ENCODE peak calls at places on chromosomes 4 and X, in six cellular contexts. One of them, this sample, is unnamed.

GRCh38 chr4:180164799-180165198 is 2078.4 kb upstream of the TENM3 start:
- DNase-seq in mammary epithelial cell: no peak
- DNase-seq in GM12865: no peak
- DNase-seq in astrocyte of the spinal cord: peak
- DNase-seq in IMR-90: peak
- DNase-seq in SK-N-MC: no peak
- DNase-seq in this sample: no peak

GRCh38 chrX:104641176-104641575 is 75.2 kb downstream of the IL1RAPL2 start:
- DNase-seq in mammary epithelial cell: no peak
- DNase-seq in GM12865: peak
- DNase-seq in astrocyte of the spinal cord: no peak
- DNase-seq in IMR-90: no peak
- DNase-seq in SK-N-MC: no peak
- DNase-seq in this sample: no peak

GRCh38 chr4:24853142-24853541 is 57.8 kb downstream of the SOD3 start:
- DNase-seq in mammary epithelial cell: no peak
- DNase-seq in GM12865: no peak
- DNase-seq in astrocyte of the spinal cord: peak
- DNase-seq in IMR-90: peak
- DNase-seq in SK-N-MC: no peak
- DNase-seq in this sample: no peak

GRCh38 chr4:147842573-147842972 is 110.7 kb downstream of the ARHGAP10 start:
- DNase-seq in mammary epithelial cell: peak
- DNase-seq in GM12865: no peak
- DNase-seq in astrocyte of the spinal cord: peak
- DNase-seq in IMR-90: peak
- DNase-seq in SK-N-MC: peak
- DNase-seq in this sample: no peak

GRCh38 chr4:61079976-61080375 is 120.2 kb upstream of the ADGRL3 start:
- DNase-seq in mammary epithelial cell: no peak
- DNase-seq in GM12865: no peak
- DNase-seq in astrocyte of the spinal cord: peak
- DNase-seq in IMR-90: no peak
- DNase-seq in SK-N-MC: no peak
- DNase-seq in this sample: no peak

GRCh38 chr4:69092190-69092589 is 4.1 kb upstream of the UGT2B7 start:
- DNase-seq in mammary epithelial cell: peak
- DNase-seq in GM12865: no peak
- DNase-seq in astrocyte of the spinal cord: peak
- DNase-seq in IMR-90: peak
- DNase-seq in SK-N-MC: no peak
- DNase-seq in this sample: no peak

GRCh38 chr4:19675172-19675811 is 576.4 kb upstream of the SLIT2 start:
- DNase-seq in mammary epithelial cell: no peak
- DNase-seq in GM12865: peak
- DNase-seq in astrocyte of the spinal cord: peak
- DNase-seq in IMR-90: peak
- DNase-seq in SK-N-MC: no peak
- DNase-seq in this sample: no peak

GRCh38 chrX:68650491-68650890 is 3.0 kb downstream of the STARD8 start:
- DNase-seq in mammary epithelial cell: peak
- DNase-seq in GM12865: no peak
- DNase-seq in astrocyte of the spinal cord: peak
- DNase-seq in IMR-90: peak
- DNase-seq in SK-N-MC: no peak
- DNase-seq in this sample: no peak

GRCh38 chr4:88286897-88287296 is 2.5 kb upstream of the PPM1K start:
- DNase-seq in mammary epithelial cell: no peak
- DNase-seq in GM12865: no peak
- DNase-seq in astrocyte of the spinal cord: no peak
- DNase-seq in IMR-90: no peak
- DNase-seq in SK-N-MC: no peak
- DNase-seq in this sample: no peak

GRCh38 chrX:86917959-86918358 is 599.6 kb upstream of the KLHL4 start:
- DNase-seq in mammary epithelial cell: no peak
- DNase-seq in GM12865: no peak
- DNase-seq in astrocyte of the spinal cord: no peak
- DNase-seq in IMR-90: no peak
- DNase-seq in SK-N-MC: no peak
- DNase-seq in this sample: no peak

GRCh38 chr4:161252520-161253141 is 911.2 kb downstream of the FSTL5 start:
- DNase-seq in mammary epithelial cell: peak
- DNase-seq in GM12865: peak
- DNase-seq in astrocyte of the spinal cord: peak
- DNase-seq in IMR-90: peak
- DNase-seq in SK-N-MC: no peak
- DNase-seq in this sample: no peak

GRCh38 chr4:119550857-119551532 is 77.6 kb downstream of the PDE5A start:
- DNase-seq in mammary epithelial cell: no peak
- DNase-seq in GM12865: no peak
- DNase-seq in astrocyte of the spinal cord: peak
- DNase-seq in IMR-90: peak
- DNase-seq in SK-N-MC: no peak
- DNase-seq in this sample: no peak

GRCh38 chr4:186069734-186070133 is 778 bp downstream of the TLR3 start:
- DNase-seq in mammary epithelial cell: no peak
- DNase-seq in GM12865: no peak
- DNase-seq in astrocyte of the spinal cord: no peak
- DNase-seq in IMR-90: no peak
- DNase-seq in SK-N-MC: no peak
- DNase-seq in this sample: no peak

GRCh38 chr4:88591787-88592599 is at the start of gene HERC3:
- DNase-seq in mammary epithelial cell: peak
- DNase-seq in GM12865: peak
- DNase-seq in astrocyte of the spinal cord: peak
- DNase-seq in IMR-90: peak
- DNase-seq in SK-N-MC: no peak
- DNase-seq in this sample: peak

GRCh38 chrX:7147431-7147977 is at the start of gene STS:
- DNase-seq in mammary epithelial cell: peak
- DNase-seq in GM12865: peak
- DNase-seq in astrocyte of the spinal cord: peak
- DNase-seq in IMR-90: peak
- DNase-seq in SK-N-MC: no peak
- DNase-seq in this sample: no peak

GRCh38 chr4:22030321-22030720 is 81.7 kb upstream of the KCNIP4 start:
- DNase-seq in mammary epithelial cell: no peak
- DNase-seq in GM12865: no peak
- DNase-seq in astrocyte of the spinal cord: no peak
- DNase-seq in IMR-90: no peak
- DNase-seq in SK-N-MC: no peak
- DNase-seq in this sample: no peak

GRCh38 chrX:37871626-37872302 is 24.4 kb upstream of the DYNLT3 start:
- DNase-seq in mammary epithelial cell: peak
- DNase-seq in GM12865: no peak
- DNase-seq in astrocyte of the spinal cord: peak
- DNase-seq in IMR-90: peak
- DNase-seq in SK-N-MC: no peak
- DNase-seq in this sample: no peak

GRCh38 chrX:78024349-78025108 is 55.1 kb upstream of the PGAM4 start:
- DNase-seq in mammary epithelial cell: peak
- DNase-seq in GM12865: peak
- DNase-seq in astrocyte of the spinal cord: no peak
- DNase-seq in IMR-90: peak
- DNase-seq in SK-N-MC: no peak
- DNase-seq in this sample: peak

GRCh38 chr4:40307627-40308497 is 27.3 kb upstream of the CHRNA9 start:
- DNase-seq in mammary epithelial cell: no peak
- DNase-seq in GM12865: peak
- DNase-seq in astrocyte of the spinal cord: no peak
- DNase-seq in IMR-90: no peak
- DNase-seq in SK-N-MC: no peak
- DNase-seq in this sample: no peak

GRCh38 chr4:72255269-72255668 is 223.5 kb downstream of the NPFFR2 start:
- DNase-seq in mammary epithelial cell: no peak
- DNase-seq in GM12865: no peak
- DNase-seq in astrocyte of the spinal cord: no peak
- DNase-seq in IMR-90: no peak
- DNase-seq in SK-N-MC: no peak
- DNase-seq in this sample: no peak

GRCh38 chr4:118836763-118837507 is 1.0 kb upstream of the SEC24D start:
- DNase-seq in mammary epithelial cell: no peak
- DNase-seq in GM12865: no peak
- DNase-seq in astrocyte of the spinal cord: no peak
- DNase-seq in IMR-90: no peak
- DNase-seq in SK-N-MC: no peak
- DNase-seq in this sample: no peak

GRCh38 chrX:68953331-68953730 is 124.5 kb downstream of the EFNB1 start:
- DNase-seq in mammary epithelial cell: no peak
- DNase-seq in GM12865: no peak
- DNase-seq in astrocyte of the spinal cord: no peak
- DNase-seq in IMR-90: no peak
- DNase-seq in SK-N-MC: no peak
- DNase-seq in this sample: no peak

GRCh38 chrX:10598540-10598939 is 21.8 kb downstream of the MID1 start:
- DNase-seq in mammary epithelial cell: no peak
- DNase-seq in GM12865: no peak
- DNase-seq in astrocyte of the spinal cord: no peak
- DNase-seq in IMR-90: no peak
- DNase-seq in SK-N-MC: no peak
- DNase-seq in this sample: no peak

GRCh38 chrX:97397371-97397770 is 513.7 kb downstream of the RPA4 start:
- DNase-seq in mammary epithelial cell: no peak
- DNase-seq in GM12865: peak
- DNase-seq in astrocyte of the spinal cord: peak
- DNase-seq in IMR-90: peak
- DNase-seq in SK-N-MC: no peak
- DNase-seq in this sample: no peak

GRCh38 chr4:187059031-187059430 is 335.4 kb upstream of the FAT1 start:
- DNase-seq in mammary epithelial cell: no peak
- DNase-seq in GM12865: no peak
- DNase-seq in astrocyte of the spinal cord: no peak
- DNase-seq in IMR-90: no peak
- DNase-seq in SK-N-MC: no peak
- DNase-seq in this sample: no peak

GRCh38 chrX:53685711-53686110 is 808 bp downstream of the HUWE1 start:
- DNase-seq in mammary epithelial cell: no peak
- DNase-seq in GM12865: peak
- DNase-seq in astrocyte of the spinal cord: no peak
- DNase-seq in IMR-90: peak
- DNase-seq in SK-N-MC: no peak
- DNase-seq in this sample: no peak

DNA sequence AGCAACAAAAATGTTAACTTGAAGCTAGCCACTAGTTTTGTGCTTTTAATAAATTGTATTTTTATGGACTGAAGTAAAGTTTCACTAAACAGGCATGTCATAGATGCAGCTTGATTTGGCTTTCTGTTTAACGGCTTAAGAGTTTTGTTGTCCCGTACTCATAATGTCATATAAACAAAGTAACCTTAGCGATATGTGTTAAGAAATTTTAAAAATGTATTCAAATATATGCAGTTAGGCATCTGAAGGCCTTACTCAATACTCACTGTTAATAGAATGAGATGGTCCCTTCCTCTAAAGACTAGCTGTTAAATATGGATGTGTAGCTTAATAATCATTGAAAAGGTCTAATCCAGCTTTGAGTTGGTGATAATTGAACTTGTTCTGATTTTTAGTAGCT is 1.0 kb upstream of the SCLT1 start:
- DNase-seq in mammary epithelial cell: no peak
- DNase-seq in GM12865: no peak
- DNase-seq in astrocyte of the spinal cord: peak
- DNase-seq in IMR-90: no peak
- DNase-seq in SK-N-MC: no peak
- DNase-seq in this sample: no peak
- H3K4me3 ChIP-seq in mammary epithelial cell: no peak
- H3K4me3 ChIP-seq in GM12865: peak
- H3K4me3 ChIP-seq in astrocyte of the spinal cord: no peak
- H3K4me3 ChIP-seq in IMR-90: no peak
- H3K4me3 ChIP-seq in SK-N-MC: peak
- H3K4me3 ChIP-seq in this sample: peak

GRCh38 chr4:112514079-112514448 is 1.9 kb downstream of the NEUROG2 start:
- DNase-seq in mammary epithelial cell: no peak
- DNase-seq in GM12865: peak
- DNase-seq in astrocyte of the spinal cord: no peak
- DNase-seq in IMR-90: no peak
- DNase-seq in SK-N-MC: no peak
- DNase-seq in this sample: no peak
- H3K4me3 ChIP-seq in mammary epithelial cell: no peak
- H3K4me3 ChIP-seq in GM12865: peak
- H3K4me3 ChIP-seq in astrocyte of the spinal cord: no peak
- H3K4me3 ChIP-seq in IMR-90: no peak
- H3K4me3 ChIP-seq in SK-N-MC: peak
- H3K4me3 ChIP-seq in this sample: no peak

DNA sequence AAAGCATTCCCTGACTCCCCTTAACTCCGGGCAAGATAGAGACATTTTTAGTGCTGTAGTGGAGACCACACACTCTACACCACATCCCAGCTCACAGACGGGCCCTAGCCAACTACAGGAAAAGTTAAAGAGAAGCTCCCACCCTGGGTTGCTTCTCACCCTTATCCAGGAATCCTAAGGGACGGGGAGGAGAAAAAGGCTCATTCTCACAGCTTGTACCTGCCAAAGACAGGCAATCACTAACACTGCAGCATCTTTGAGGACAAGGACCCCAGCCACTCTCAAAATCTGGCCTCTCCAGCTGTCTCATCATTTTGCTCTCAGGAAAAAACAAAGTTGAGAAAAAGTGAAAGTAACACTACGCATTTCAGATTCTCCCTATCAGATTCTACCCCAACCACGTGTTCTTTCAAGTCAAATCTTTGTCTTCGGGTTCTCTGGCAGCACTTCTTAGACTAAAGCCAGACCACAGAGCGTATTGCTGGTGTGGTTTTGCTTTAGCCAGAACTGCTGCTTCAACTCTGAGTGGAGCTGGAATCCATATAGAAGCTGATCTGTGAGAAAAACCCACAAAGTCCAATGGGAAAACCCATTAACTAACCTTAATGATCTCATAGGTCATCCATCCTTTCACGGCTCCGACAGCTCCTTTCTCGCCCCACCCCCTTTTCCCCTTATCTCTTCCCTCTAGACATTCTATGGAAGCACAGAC is 605.9 kb upstream of the DIPK2B start:
- DNase-seq in mammary epithelial cell: peak
- DNase-seq in GM12865: peak
- DNase-seq in astrocyte of the spinal cord: peak
- DNase-seq in IMR-90: peak
- DNase-seq in SK-N-MC: no peak
- DNase-seq in this sample: no peak
- H3K4me3 ChIP-seq in mammary epithelial cell: no peak
- H3K4me3 ChIP-seq in GM12865: peak
- H3K4me3 ChIP-seq in astrocyte of the spinal cord: peak
- H3K4me3 ChIP-seq in IMR-90: peak
- H3K4me3 ChIP-seq in SK-N-MC: peak
- H3K4me3 ChIP-seq in this sample: peak

GRCh38 chr4:55636622-55636999 is 513 bp upstream of the NMU start:
- DNase-seq in mammary epithelial cell: no peak
- DNase-seq in GM12865: no peak
- DNase-seq in astrocyte of the spinal cord: no peak
- DNase-seq in IMR-90: no peak
- DNase-seq in SK-N-MC: no peak
- DNase-seq in this sample: no peak
- H3K4me3 ChIP-seq in mammary epithelial cell: peak
- H3K4me3 ChIP-seq in GM12865: no peak
- H3K4me3 ChIP-seq in astrocyte of the spinal cord: peak
- H3K4me3 ChIP-seq in IMR-90: no peak
- H3K4me3 ChIP-seq in SK-N-MC: peak
- H3K4me3 ChIP-seq in this sample: peak

This sample was measured in upper lobe of right lung.